ENCODE peak calls at places on chromosomes 3 and 15, in five cellular contexts. Q is adrenal gland, A is upper lobe of right lung, M is heart left ventricle, Y is sigmoid colon. P is an unnamed sample. For H3K9me3 and H3K27me3, the result is how much of the 10 kb centered on the place peaks cover.

GRCh38 chr15:38769492-38769891 is 204.9 kb upstream of the RASGRP1 start:
- DNase-seq in Q (no peak), A (no peak), M (no peak), Y (no peak), P (no peak)

GRCh38 chr15:41923424-41923999 is 29.7 kb upstream of the SPTBN5 start:
- DNase-seq in Q (no peak), A (peak), M (no peak), Y (no peak), P (no peak)

GRCh38 chr15:99604865-99605264 is 39.1 kb downstream of the MEF2A start:
- DNase-seq in Q (no peak), A (no peak), M (no peak), Y (no peak), P (no peak)

GRCh38 chr3:171640520-171641412 is 169.5 kb downstream of the PLD1 start:
- DNase-seq in Q (peak), A (no peak), M (no peak), Y (no peak), P (peak)

GRCh38 chr3:57752307-57752706 is 3.8 kb upstream of the SLMAP start:
- DNase-seq in Q (no peak), A (no peak), M (no peak), Y (no peak), P (no peak)

GRCh38 chr15:66483131-66483566 is 14.4 kb downstream of the SNAPC5 start:
- DNase-seq in Q (no peak), A (peak), M (no peak), Y (no peak), P (no peak)

GRCh38 chr3:181948286-181948685 is 236.6 kb downstream of the SOX2 start:
- DNase-seq in Q (no peak), A (no peak), M (no peak), Y (no peak), P (no peak)

GRCh38 chr3:49006591-49007067 is 562 bp upstream of the WDR6 start:
- DNase-seq in Q (peak), A (peak), M (no peak), Y (peak), P (peak)

GRCh38 chr3:141425523-141426233 is 57.4 kb downstream of the ZBTB38 start:
- DNase-seq in Q (no peak), A (no peak), M (no peak), Y (no peak), P (no peak)

GRCh38 chr3:10248984-10249748 is 907 bp downstream of the TATDN2 start:
- DNase-seq in Q (peak), A (peak), M (peak), Y (peak), P (no peak)

GRCh38 chr3:188415196-188415595 is 261.2 kb downstream of the LPP start:
- DNase-seq in Q (no peak), A (no peak), M (no peak), Y (no peak), P (no peak)

GRCh38 chr3:119809249-119810017 is 27.5 kb downstream of the NR1I2 start:
- DNase-seq in Q (no peak), A (no peak), M (no peak), Y (no peak), P (no peak)

GRCh38 chr3:153595186-153595815 is 433.3 kb downstream of the RAP2B start:
- DNase-seq in Q (no peak), A (no peak), M (no peak), Y (no peak), P (no peak)

GRCh38 chr3:195150194-195151118 is 120.5 kb downstream of the XXYLT1 start:
- DNase-seq in Q (peak), A (peak), M (peak), Y (peak), P (peak)

GRCh38 chr3:138118863-138119766 is 3.7 kb upstream of the DZIP1L start:
- DNase-seq in Q (peak), A (peak), M (peak), Y (peak), P (peak)

GRCh38 chr3:24853685-24854341 is 359.2 kb upstream of the THRB start:
- DNase-seq in Q (no peak), A (no peak), M (no peak), Y (no peak), P (no peak)

GRCh38 chr15:75451202-75451673 is 252 bp downstream of the SIN3A start:
- DNase-seq in Q (no peak), A (no peak), M (no peak), Y (no peak), P (no peak)

GRCh38 chr15:57427367-57427821 is 51.1 kb downstream of the CGNL1 start:
- DNase-seq in Q (peak), A (no peak), M (no peak), Y (no peak), P (no peak)

GRCh38 chr15:69415381-69415780 is 1.2 kb downstream of the KIF23 start:
- DNase-seq in Q (no peak), A (no peak), M (no peak), Y (no peak), P (no peak)

GRCh38 chr15:89794627-89795241 is 18.6 kb downstream of the MESP2 start:
- DNase-seq in Q (no peak), A (no peak), M (no peak), Y (no peak), P (no peak)

GRCh38 chr3:193688845-193689714 is 96.1 kb downstream of the OPA1 start:
- DNase-seq in Q (no peak), A (no peak), M (no peak), Y (no peak), P (no peak)

GRCh38 chr3:23648965-23649328 is 156.8 kb upstream of the UBE2E1 start:
- DNase-seq in Q (peak), A (no peak), M (no peak), Y (no peak), P (no peak)

GRCh38 chr3:168071535-168071934 is 24.2 kb downstream of the GOLIM4 start:
- DNase-seq in Q (no peak), A (no peak), M (no peak), Y (no peak), P (no peak)

GRCh38 chr3:29465836-29466235 is 185.0 kb downstream of the RBMS3 start:
- DNase-seq in Q (no peak), A (no peak), M (peak), Y (no peak), P (no peak)

GRCh38 chr3:152745677-152746076 is 89.3 kb upstream of the P2RY1 start:
- DNase-seq in Q (no peak), A (no peak), M (no peak), Y (no peak), P (no peak)

GRCh38 chr15:20345401-20345958 is 196.1 kb downstream of the GOLGA6L6 start:
- DNase-seq in Q (peak), A (peak), M (no peak), Y (peak), P (no peak)
- H3K9me3 ChIP-seq in Q (under half), A (under half), M (under half), Y (under half), P (under half)

GRCh38 chr15:40367673-40368611 is 9.9 kb downstream of the DISP2 start:
- DNase-seq in Q (peak), A (peak), M (peak), Y (peak), P (peak)
- H3K4me3 ChIP-seq in Q (peak), A (peak), M (no peak), Y (peak), P (peak)

GRCh38 chr3:151356791-151357460 is 27.6 kb upstream of the P2RY13 start:
- DNase-seq in Q (no peak), A (no peak), M (no peak), Y (no peak), P (no peak)
- H3K27me3 ChIP-seq in Q (under half), A (under half), M (under half), Y (under half), P (under half)

GRCh38 chr3:157023211-157023610 is 136.7 kb downstream of the CCNL1 start:
- DNase-seq in Q (no peak), A (no peak), M (no peak), Y (no peak), P (no peak)

GRCh38 chr3:157021679-157022078 is 138.3 kb downstream of the CCNL1 start:
- DNase-seq in Q (no peak), A (no peak), M (no peak), Y (no peak), P (no peak)

GRCh38 chr3:157027861-157028745 is 131.8 kb downstream of the CCNL1 start:
- DNase-seq in Q (no peak), A (no peak), M (no peak), Y (no peak), P (no peak)

GRCh38 chr3:157029365-157029790 is 130.6 kb downstream of the CCNL1 start:
- DNase-seq in Q (no peak), A (no peak), M (no peak), Y (no peak), P (no peak)

GRCh38 chr3:157026091-157026490 is 133.9 kb downstream of the CCNL1 start:
- DNase-seq in Q (no peak), A (no peak), M (no peak), Y (no peak), P (no peak)
- H3K9me3 ChIP-seq in Q (under half), A (under half), M (under half), Y (under half), P (under half)

DNA sequence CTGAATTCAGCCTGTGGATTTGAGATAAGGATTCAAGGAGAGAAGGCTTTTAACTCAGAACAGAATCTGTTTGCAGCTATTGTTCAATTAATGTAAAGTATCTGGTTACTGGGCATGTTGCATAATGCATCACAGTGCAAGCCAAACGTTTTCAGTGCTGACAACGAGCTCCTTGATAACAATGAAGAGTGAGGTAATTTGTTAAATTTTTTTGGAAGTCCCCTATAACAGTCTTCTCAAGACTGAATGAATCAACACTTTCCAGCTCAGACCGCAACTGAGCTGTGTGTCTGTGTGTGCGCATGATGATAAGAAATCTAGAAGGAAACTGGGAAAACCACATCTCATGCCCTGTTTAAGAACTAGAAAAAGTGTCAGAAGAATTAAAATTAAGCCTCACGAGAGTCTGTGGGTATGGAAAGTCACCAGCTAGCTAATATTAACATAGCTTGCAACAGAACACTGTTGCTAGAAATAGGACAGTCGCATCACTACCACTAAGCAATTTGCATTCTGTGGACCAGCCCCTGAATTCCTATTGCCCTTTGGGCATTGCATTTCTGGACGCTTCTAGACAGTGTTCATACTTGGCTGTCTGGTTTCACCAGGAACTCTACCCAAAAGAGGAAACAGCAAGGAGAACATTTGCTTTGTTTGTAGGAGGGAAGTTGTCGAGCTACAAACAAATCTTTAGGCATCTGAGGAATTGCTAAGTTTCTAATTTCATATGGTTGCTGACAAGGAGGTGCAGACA is 43.7 kb upstream of the ATP2C1 start:
- DNase-seq in Q (peak), A (no peak), M (peak), Y (no peak), P (no peak)
- H3K4me3 ChIP-seq in Q (peak), A (peak), M (peak), Y (no peak), P (peak)